ENCODE peak calls at places on chromosome 4, in nine cellular contexts. J is cardiac muscle cell, F is AG10803, X is heart left ventricle, K is BJ, E is lung, V is mucosa of descending colon, G is HFF-Myc, I is fibroblast of mammary gland. N is an unnamed sample.
A peak's percentile ranks its signal among the peaks of the same experiment; 100 is the strongest.

GRCh38 chr4:88144866-88145300 is 13.6 kb downstream of the ABCG2 start:
- DNase-seq in F (no peak), V (no peak), G (no peak), K (no peak), I (no peak), X (no peak), J (no peak), E (no peak), N (no peak)

GRCh38 chr4:41012308-41012707 is 202.0 kb downstream of the APBB2 start:
- DNase-seq in V (no peak), E (no peak), G (no peak), I (no peak), X (no peak), K (no peak), J (peak; percentile 37), F (peak; percentile 47), N (no peak)

GRCh38 chr4:1872918-1873269 is 1.7 kb downstream of the NSD2 start:
- DNase-seq in X (no peak), K (no peak), I (peak; percentile 81), J (peak; percentile 37), V (no peak), G (peak; percentile 21), E (no peak), F (peak; percentile 78), N (peak; percentile 26)

GRCh38 chr4:138114434-138114833 is 127.7 kb downstream of the SLC7A11 start:
- DNase-seq in G (no peak), V (no peak), I (no peak), F (no peak), X (no peak), E (no peak), K (no peak), J (peak; percentile 11), N (no peak)

GRCh38 chr4:137361756-137362470 is 170.4 kb downstream of the PCDH18 start:
- DNase-seq in V (no peak), F (no peak), K (no peak), E (no peak), G (no peak), X (no peak), I (peak; percentile 31), J (no peak), N (no peak)

GRCh38 chr4:113772319-113772718 is 10.8 kb upstream of the CAMK2D start:
- DNase-seq in K (no peak), V (no peak), J (no peak), G (no peak), E (no peak), X (peak; percentile 58), I (no peak), F (no peak), N (no peak)

GRCh38 chr4:160423879-160424451 is 1321.1 kb downstream of the RAPGEF2 start:
- DNase-seq in I (peak; percentile 35), E (no peak), K (no peak), X (no peak), G (no peak), F (no peak), J (peak; percentile 19), V (no peak), N (peak; percentile 72)

GRCh38 chr4:100838286-100838685 is 320.5 kb upstream of the EMCN start:
- DNase-seq in E (no peak), J (no peak), K (no peak), X (no peak), F (no peak), V (no peak), G (no peak), I (no peak), N (no peak)

GRCh38 chr4:89537281-89537680 is 229.7 kb upstream of the GPRIN3 start:
- DNase-seq in G (no peak), V (no peak), J (no peak), K (no peak), E (no peak), F (no peak), X (no peak), I (no peak), N (no peak)

GRCh38 chr4:124478518-124478917 is 234.0 kb downstream of the ANKRD50 start:
- DNase-seq in F (no peak), K (no peak), I (no peak), G (no peak), J (peak; percentile 53), E (no peak), X (no peak), V (no peak), N (no peak)

GRCh38 chr4:28073860-28074555 is 1213.4 kb downstream of the STIM2 start:
- DNase-seq in I (no peak), G (no peak), K (no peak), X (no peak), E (no peak), V (no peak), J (no peak), F (no peak), N (no peak)

GRCh38 chr4:78565971-78566372 is 14.4 kb downstream of the ANXA3 start:
- DNase-seq in X (no peak), G (no peak), I (peak; percentile 62), V (no peak), J (peak; percentile 76), E (no peak), K (peak; percentile 64), F (peak; percentile 73), N (peak; percentile 33)

GRCh38 chr4:42132099-42132498 is 20.4 kb downstream of the BEND4 start:
- DNase-seq in X (no peak), I (no peak), G (no peak), F (no peak), V (no peak), K (no peak), E (no peak), J (no peak), N (no peak)

DNA sequence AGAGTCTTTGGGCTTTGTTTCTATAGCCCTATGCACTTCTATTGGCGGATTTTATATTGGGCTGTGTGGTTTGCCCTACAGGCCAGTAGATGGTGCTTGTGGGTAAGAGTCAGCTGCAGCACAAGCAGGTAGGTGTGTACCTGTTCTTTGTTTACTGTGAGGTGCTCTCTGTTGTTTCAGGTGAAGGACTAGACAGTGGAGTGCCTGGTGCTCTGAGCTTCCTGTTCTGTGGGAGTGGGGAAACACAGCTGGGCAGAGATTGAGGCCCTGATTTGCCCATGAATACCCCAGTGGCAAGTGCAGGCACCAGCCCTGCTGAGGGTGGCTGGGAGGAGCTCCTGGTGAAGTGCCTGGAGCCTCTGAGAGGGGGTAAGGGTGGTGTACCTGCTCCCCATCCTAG is 26.3 kb upstream of the UCP1 start:
- DNase-seq in E (no peak), V (no peak), X (no peak), F (peak; percentile 5), J (peak; percentile 30), I (peak; percentile 5), K (no peak), G (no peak), N (no peak)
- TF ChIP-seq CTCF in E (no peak), V (no peak), X (peak; percentile 37), F (peak; percentile 48), J (peak; percentile 49), I (peak; percentile 44), K (peak; percentile 61), G (peak; percentile 45), N (peak; percentile 66)

GRCh38 chr4:73460913-73461522 is 20.5 kb upstream of the AFM start:
- DNase-seq in K (no peak), V (no peak), X (no peak), I (no peak), G (no peak), E (no peak), F (no peak), J (no peak), N (no peak)
- H3K4me3 ChIP-seq in K (no peak overlapping the region), V (no peak overlapping the region), X (no peak overlapping the region), I (no peak overlapping the region), G (no peak overlapping the region), E (no peak overlapping the region), F (no peak overlapping the region), J (no peak overlapping the region), N (no peak overlapping the region)

GRCh38 chr4:169005453-169006099 is 4.5 kb downstream of the CBR4 start:
- DNase-seq in J (peak; percentile 35), K (no peak), E (no peak), X (no peak), F (peak; percentile 29), G (no peak), V (no peak), I (peak; percentile 41), N (no peak)
- TF ChIP-seq CTCF in J (peak; percentile 39), K (peak; percentile 36), E (no peak), X (no peak), F (peak; percentile 65), G (peak; percentile 24), V (no peak), I (peak; percentile 49), N (peak; percentile 31)

DNA sequence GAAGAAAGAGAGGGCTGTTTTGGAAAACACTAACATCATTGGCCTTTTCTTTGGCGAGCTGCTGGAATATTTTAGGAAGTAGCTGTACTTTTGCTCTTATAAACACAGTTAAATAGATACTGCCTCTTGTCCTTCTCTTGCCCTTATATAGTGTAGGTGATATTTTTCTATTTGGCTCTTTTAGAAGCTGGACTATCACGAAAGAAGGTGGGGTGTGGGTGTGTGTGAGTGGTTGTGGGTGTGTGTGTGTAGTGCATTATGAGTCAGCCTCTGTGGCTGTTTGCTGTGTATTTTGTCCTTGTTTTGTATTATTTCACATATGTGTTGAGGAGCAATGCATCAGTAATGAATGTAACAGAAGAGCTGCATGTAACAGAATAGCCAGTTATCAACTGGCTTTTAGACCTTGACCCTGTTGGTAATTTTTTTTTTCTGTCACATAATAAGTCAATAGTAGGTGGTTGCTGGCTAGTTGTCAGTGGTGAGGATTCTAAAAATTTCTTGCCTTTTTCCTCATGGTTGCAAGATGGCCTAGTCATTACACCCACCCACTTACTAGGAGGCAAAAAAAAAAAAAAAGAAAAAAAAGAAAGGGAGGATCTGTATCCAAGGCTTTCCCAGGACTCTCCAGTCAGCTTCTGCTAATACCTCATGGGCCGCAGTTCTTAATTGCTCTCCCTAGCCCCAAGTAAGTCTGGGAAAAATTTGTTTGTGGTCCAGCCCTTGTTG is 23.8 kb downstream of the ARHGAP10 start:
- DNase-seq in J (peak; percentile 27), F (peak; percentile 61), E (no peak), I (peak; percentile 83), G (no peak), K (no peak), V (no peak), X (no peak), N (no peak)
- H3K4me3 ChIP-seq in J (no peak overlapping the region), F (no peak overlapping the region), E (no peak overlapping the region), I (no peak overlapping the region), G (no peak overlapping the region), K (no peak overlapping the region), V (no peak overlapping the region), X (no peak overlapping the region), N (no peak overlapping the region)

GRCh38 chr4:8096690-8097061 is 61.9 kb downstream of the ABLIM2 start:
- DNase-seq in G (no peak), J (no peak), X (peak; percentile 47), V (no peak), I (no peak), F (no peak), E (no peak), K (no peak), N (no peak)

GRCh38 chr4:8097721-8098345 is 60.8 kb downstream of the ABLIM2 start:
- DNase-seq in J (no peak), I (no peak), K (no peak), V (peak; percentile 24), X (peak; percentile 41), G (no peak), E (no peak), F (no peak), N (no peak)

GRCh38 chr4:8095956-8096689 is 62.5 kb downstream of the ABLIM2 start:
- DNase-seq in K (no peak), I (no peak), F (no peak), G (no peak), X (peak; percentile 2), E (no peak), V (no peak), J (no peak), N (no peak)

GRCh38 chr4:8098506-8098905 is 60.1 kb downstream of the ABLIM2 start:
- DNase-seq in K (no peak), J (no peak), X (peak; percentile 20), V (peak; percentile 10), I (no peak), G (no peak), E (no peak), F (no peak), N (no peak)

GRCh38 chr4:8097141-8097541 is 61.5 kb downstream of the ABLIM2 start:
- DNase-seq in X (peak; percentile 56), E (no peak), K (no peak), J (no peak), V (peak; percentile 50), I (no peak), G (no peak), F (no peak), N (no peak)
- TF ChIP-seq CTCF in X (no peak), E (no peak), K (no peak), J (no peak), V (no peak), I (no peak), G (no peak), F (no peak), N (no peak)